ENCODE peak calls at places on chromosomes 1 and 21, in five cellular contexts. One of them, this sample, is unnamed.

GRCh38 chr1:223720987-223721591 is 8.8 kb downstream of the CAPN2 start:
- DNase-seq in H1: no peak
- DNase-seq in PC-3: peak; percentile 74
- DNase-seq in fibroblast of lung: peak; percentile 91
- DNase-seq in OCI-LY7: no peak
- DNase-seq in this sample: no peak

GRCh38 chr1:207025144-207025880 is 7.2 kb downstream of the C1orf116 start:
- DNase-seq in H1: peak; percentile 55
- DNase-seq in PC-3: peak; percentile 99
- DNase-seq in fibroblast of lung: peak; percentile 81
- DNase-seq in OCI-LY7: no peak
- DNase-seq in this sample: no peak

GRCh38 chr1:65769621-65770020 is 23.1 kb upstream of the PDE4B start:
- DNase-seq in H1: no peak
- DNase-seq in PC-3: peak; percentile 15
- DNase-seq in fibroblast of lung: peak; percentile 45
- DNase-seq in OCI-LY7: no peak
- DNase-seq in this sample: no peak

GRCh38 chr21:16425297-16425696 is 695.5 kb downstream of the USP25 start:
- DNase-seq in H1: no peak
- DNase-seq in PC-3: no peak
- DNase-seq in fibroblast of lung: no peak
- DNase-seq in OCI-LY7: no peak
- DNase-seq in this sample: no peak

GRCh38 chr21:34126269-34126668 is 52.9 kb downstream of the MRPS6 start:
- DNase-seq in H1: no peak
- DNase-seq in PC-3: no peak
- DNase-seq in fibroblast of lung: peak; percentile 66
- DNase-seq in OCI-LY7: no peak
- DNase-seq in this sample: no peak

GRCh38 chr1:150410582-150411101 is 46.7 kb downstream of the RPRD2 start:
- DNase-seq in H1: no peak
- DNase-seq in PC-3: no peak
- DNase-seq in fibroblast of lung: peak; percentile 54
- DNase-seq in OCI-LY7: no peak
- DNase-seq in this sample: no peak

GRCh38 chr1:240004086-240004749 is 87.5 kb upstream of the FMN2 start:
- DNase-seq in H1: peak; percentile 58
- DNase-seq in PC-3: peak; percentile 67
- DNase-seq in fibroblast of lung: no peak
- DNase-seq in OCI-LY7: peak; percentile 14
- DNase-seq in this sample: peak; percentile 8

GRCh38 chr1:18513995-18514394 is 33.3 kb downstream of the KLHDC7A start:
- DNase-seq in H1: no peak
- DNase-seq in PC-3: no peak
- DNase-seq in fibroblast of lung: no peak
- DNase-seq in OCI-LY7: no peak
- DNase-seq in this sample: no peak

GRCh38 chr1:94982403-94982802 is 55.5 kb upstream of the CNN3 start:
- DNase-seq in H1: no peak
- DNase-seq in PC-3: peak; percentile 37
- DNase-seq in fibroblast of lung: no peak
- DNase-seq in OCI-LY7: no peak
- DNase-seq in this sample: no peak

GRCh38 chr1:197614916-197615692 is 160.2 kb downstream of the DENND1B start:
- DNase-seq in H1: peak; percentile 45
- DNase-seq in PC-3: peak; percentile 46
- DNase-seq in fibroblast of lung: peak; percentile 27
- DNase-seq in OCI-LY7: peak; percentile 53
- DNase-seq in this sample: peak; percentile 41

GRCh38 chr1:232534552-232535517 is 95.1 kb downstream of the SIPA1L2 start:
- DNase-seq in H1: no peak
- DNase-seq in PC-3: no peak
- DNase-seq in fibroblast of lung: no peak
- DNase-seq in OCI-LY7: no peak
- DNase-seq in this sample: no peak

GRCh38 chr1:241079018-241079417 is 278.0 kb downstream of the RGS7 start:
- DNase-seq in H1: no peak
- DNase-seq in PC-3: no peak
- DNase-seq in fibroblast of lung: no peak
- DNase-seq in OCI-LY7: no peak
- DNase-seq in this sample: no peak

GRCh38 chr1:116679091-116679827 is 11.7 kb upstream of the IGSF3 start:
- DNase-seq in H1: no peak
- DNase-seq in PC-3: no peak
- DNase-seq in fibroblast of lung: no peak
- DNase-seq in OCI-LY7: no peak
- DNase-seq in this sample: no peak

GRCh38 chr1:231748744-231749143 is 122.2 kb downstream of the DISC1 start:
- DNase-seq in H1: no peak
- DNase-seq in PC-3: peak; percentile 10
- DNase-seq in fibroblast of lung: peak; percentile 7
- DNase-seq in OCI-LY7: no peak
- DNase-seq in this sample: no peak

GRCh38 chr1:210747112-210747511 is 386.8 kb downstream of the KCNH1 start:
- DNase-seq in H1: no peak
- DNase-seq in PC-3: no peak
- DNase-seq in fibroblast of lung: no peak
- DNase-seq in OCI-LY7: no peak
- DNase-seq in this sample: no peak

GRCh38 chr1:9350011-9350907 is 57.6 kb downstream of the SPSB1 start:
- DNase-seq in H1: no peak
- DNase-seq in PC-3: peak; percentile 50
- DNase-seq in fibroblast of lung: peak; percentile 64
- DNase-seq in OCI-LY7: no peak
- DNase-seq in this sample: no peak

GRCh38 chr1:101316276-101316675 is 79.5 kb downstream of the S1PR1 start:
- DNase-seq in H1: no peak
- DNase-seq in PC-3: no peak
- DNase-seq in fibroblast of lung: no peak
- DNase-seq in OCI-LY7: no peak
- DNase-seq in this sample: no peak

GRCh38 chr1:58497499-58497898 is 49.0 kb downstream of the OMA1 start:
- DNase-seq in H1: no peak
- DNase-seq in PC-3: no peak
- DNase-seq in fibroblast of lung: no peak
- DNase-seq in OCI-LY7: no peak
- DNase-seq in this sample: no peak

GRCh38 chr1:111592389-111593361 is 26.9 kb upstream of the RAP1A start:
- DNase-seq in H1: no peak
- DNase-seq in PC-3: peak; percentile 90
- DNase-seq in fibroblast of lung: peak; percentile 95
- DNase-seq in OCI-LY7: peak; percentile 65
- DNase-seq in this sample: peak; percentile 84

GRCh38 chr1:190323530-190323929 is 154.1 kb downstream of the BRINP3 start:
- DNase-seq in H1: no peak
- DNase-seq in PC-3: no peak
- DNase-seq in fibroblast of lung: no peak
- DNase-seq in OCI-LY7: no peak
- DNase-seq in this sample: no peak

DNA sequence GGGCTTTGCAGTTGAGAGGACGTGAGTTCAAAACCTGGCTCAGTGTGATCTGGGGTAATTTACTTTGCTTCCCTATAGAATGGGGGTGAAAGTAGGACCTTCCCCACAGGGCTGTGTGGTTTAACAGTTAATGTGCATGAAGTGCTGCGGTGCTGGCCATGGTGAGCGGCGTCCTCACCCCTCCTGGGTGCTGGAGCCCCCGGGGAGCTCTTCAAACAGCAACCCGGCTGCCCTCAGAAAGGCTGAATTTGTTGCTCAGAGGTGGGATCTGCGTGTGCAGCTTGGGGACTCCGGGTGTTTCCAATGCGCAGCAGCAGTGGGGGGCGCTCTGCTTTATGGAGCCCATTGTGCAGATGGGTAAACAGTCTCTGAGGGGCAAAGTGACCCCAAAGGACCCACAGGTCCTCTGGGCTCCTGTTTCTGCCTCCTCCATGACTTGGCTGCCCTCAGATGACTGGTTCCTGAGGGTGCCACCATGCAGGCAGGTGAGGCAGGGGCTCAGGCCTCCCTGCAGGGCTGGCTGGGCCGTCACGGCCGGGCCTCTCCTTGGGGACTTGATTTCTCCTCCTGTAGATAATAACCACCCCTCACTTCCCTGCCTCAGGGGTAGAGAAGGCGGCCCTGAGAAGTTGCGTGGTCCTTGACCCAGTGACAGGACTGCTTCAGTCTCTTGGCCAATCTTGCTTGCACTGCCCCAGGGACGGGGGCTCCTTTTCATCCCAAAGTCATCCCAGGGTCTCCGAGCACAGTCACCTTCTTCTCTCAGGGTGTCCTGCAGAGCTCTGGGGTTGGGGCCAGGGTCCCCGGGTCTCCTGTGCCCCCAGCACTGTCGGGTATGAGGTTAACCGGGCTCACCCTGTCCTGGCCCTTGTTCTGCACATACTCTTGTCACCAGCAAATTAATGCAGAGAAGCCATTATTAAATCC is 40.3 kb downstream of the DMRTB1 start:
- DNase-seq in H1: no peak
- DNase-seq in PC-3: no peak
- DNase-seq in fibroblast of lung: no peak
- DNase-seq in OCI-LY7: no peak
- DNase-seq in this sample: no peak
- H3K4me2 ChIP-seq in H1: no peak overlapping the region
- H3K4me2 ChIP-seq in PC-3: no peak overlapping the region
- H3K4me2 ChIP-seq in fibroblast of lung: no peak overlapping the region
- H3K4me2 ChIP-seq in OCI-LY7: no peak overlapping the region
- H3K4me2 ChIP-seq in this sample: no peak overlapping the region

DNA sequence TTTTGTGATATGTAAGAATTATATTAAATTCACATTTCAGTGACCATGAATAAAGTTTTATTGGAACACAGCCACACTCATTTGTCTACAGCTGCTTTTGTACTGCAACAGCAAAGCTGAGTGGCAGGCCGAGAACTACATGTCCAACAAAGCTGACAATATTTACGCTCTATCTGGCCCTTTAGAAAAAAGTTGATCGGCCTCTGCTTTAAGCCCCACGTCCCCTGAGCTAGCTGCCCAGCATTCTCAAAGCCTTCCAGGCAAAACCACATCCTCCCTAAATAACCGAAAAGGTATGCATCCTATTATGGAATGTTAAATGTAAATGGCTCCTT is 8.6 kb downstream of the SLC2A1 start:
- DNase-seq in H1: no peak
- DNase-seq in PC-3: peak; percentile 79
- DNase-seq in fibroblast of lung: peak; percentile 95
- DNase-seq in OCI-LY7: no peak
- DNase-seq in this sample: no peak
- H3K27ac ChIP-seq in H1: no peak overlapping the region
- H3K27ac ChIP-seq in PC-3: peak overlapping the region; percentile 36
- H3K27ac ChIP-seq in fibroblast of lung: no peak overlapping the region
- H3K27ac ChIP-seq in OCI-LY7: peak overlapping the region; percentile 55
- H3K27ac ChIP-seq in this sample: no peak overlapping the region

GRCh38 chr1:118366296-118366695 is 181.3 kb upstream of the SPAG17 start:
- DNase-seq in H1: no peak
- DNase-seq in PC-3: peak; percentile 33
- DNase-seq in fibroblast of lung: peak; percentile 18
- DNase-seq in OCI-LY7: no peak
- DNase-seq in this sample: no peak
- H3K9me3 ChIP-seq in H1: peaks cover 19% of the 10 kb centered on the region
- H3K9me3 ChIP-seq in PC-3: peaks cover 12% of the 10 kb centered on the region
- H3K9me3 ChIP-seq in fibroblast of lung: no peaks in the 10 kb centered on the region
- H3K9me3 ChIP-seq in OCI-LY7: peaks cover 5% of the 10 kb centered on the region
- H3K9me3 ChIP-seq in this sample: no peaks in the 10 kb centered on the region

GRCh38 chr1:107327446-107327845 is 186.6 kb downstream of the NTNG1 start:
- DNase-seq in H1: no peak
- DNase-seq in PC-3: no peak
- DNase-seq in fibroblast of lung: no peak
- DNase-seq in OCI-LY7: no peak
- DNase-seq in this sample: no peak
- H3K4me2 ChIP-seq in H1: no peak overlapping the region
- H3K4me2 ChIP-seq in PC-3: no peak overlapping the region
- H3K4me2 ChIP-seq in fibroblast of lung: no peak overlapping the region
- H3K4me2 ChIP-seq in OCI-LY7: peak overlapping the region; percentile 54
- H3K4me2 ChIP-seq in this sample: no peak overlapping the region

GRCh38 chr1:21620461-21620860 is 48.7 kb downstream of the RAP1GAP start:
- DNase-seq in H1: no peak
- DNase-seq in PC-3: no peak
- DNase-seq in fibroblast of lung: no peak
- DNase-seq in OCI-LY7: no peak
- DNase-seq in this sample: no peak
- H3K27ac ChIP-seq in H1: no peak overlapping the region
- H3K27ac ChIP-seq in PC-3: no peak overlapping the region
- H3K27ac ChIP-seq in fibroblast of lung: no peak overlapping the region
- H3K27ac ChIP-seq in OCI-LY7: no peak overlapping the region
- H3K27ac ChIP-seq in this sample: no peak overlapping the region

GRCh38 chr1:238517710-238518109 is 627.0 kb upstream of the ZP4 start:
- DNase-seq in H1: no peak
- DNase-seq in PC-3: no peak
- DNase-seq in fibroblast of lung: no peak
- DNase-seq in OCI-LY7: no peak
- DNase-seq in this sample: no peak
- H3K9me3 ChIP-seq in H1: peaks cover 7% of the 10 kb centered on the region
- H3K9me3 ChIP-seq in PC-3: no peaks in the 10 kb centered on the region
- H3K9me3 ChIP-seq in fibroblast of lung: no peaks in the 10 kb centered on the region
- H3K9me3 ChIP-seq in OCI-LY7: peaks cover 4% of the 10 kb centered on the region
- H3K9me3 ChIP-seq in this sample: peaks cover 10% of the 10 kb centered on the region

This sample was measured in DND-41.